ENCODE peak calls at places on chromosomes 7 and 10, in five cellular contexts. One of them, this sample, is unnamed.
A peak's percentile ranks its signal among the peaks of the same experiment; 100 is the strongest.

GRCh38 chr7:102431617-102432298 is 1.6 kb upstream of the ORAI2 start:
- DNase-seq in CD8-positive, alpha-beta T cell: peak; percentile 74
- DNase-seq in NCI-H2081: peak; percentile 33
- DNase-seq in NCI-H2171 treated with DMSO at 0.1 percent for 48 hours: peak; percentile 69
- DNase-seq in GM03348: no peak
- DNase-seq in this sample: peak; percentile 75

GRCh38 chr7:69981646-69982045 is 383.4 kb downstream of the AUTS2 start:
- DNase-seq in CD8-positive, alpha-beta T cell: no peak
- DNase-seq in NCI-H2081: no peak
- DNase-seq in NCI-H2171 treated with DMSO at 0.1 percent for 48 hours: no peak
- DNase-seq in GM03348: no peak
- DNase-seq in this sample: no peak

GRCh38 chr10:86671419-86671818 is 3.1 kb downstream of the LDB3 start:
- DNase-seq in CD8-positive, alpha-beta T cell: no peak
- DNase-seq in NCI-H2081: no peak
- DNase-seq in NCI-H2171 treated with DMSO at 0.1 percent for 48 hours: no peak
- DNase-seq in GM03348: no peak
- DNase-seq in this sample: no peak

GRCh38 chr7:34523233-34523918 is 134.6 kb upstream of the NPSR1 start:
- DNase-seq in CD8-positive, alpha-beta T cell: no peak
- DNase-seq in NCI-H2081: no peak
- DNase-seq in NCI-H2171 treated with DMSO at 0.1 percent for 48 hours: peak; percentile 22
- DNase-seq in GM03348: no peak
- DNase-seq in this sample: no peak

GRCh38 chr10:22170582-22170981 is 47.2 kb downstream of the EBLN1 start:
- DNase-seq in CD8-positive, alpha-beta T cell: no peak
- DNase-seq in NCI-H2081: no peak
- DNase-seq in NCI-H2171 treated with DMSO at 0.1 percent for 48 hours: no peak
- DNase-seq in GM03348: no peak
- DNase-seq in this sample: no peak

GRCh38 chr7:28960071-28960840 is 2.1 kb upstream of the TRIL start:
- DNase-seq in CD8-positive, alpha-beta T cell: no peak
- DNase-seq in NCI-H2081: no peak
- DNase-seq in NCI-H2171 treated with DMSO at 0.1 percent for 48 hours: no peak
- DNase-seq in GM03348: no peak
- DNase-seq in this sample: no peak

GRCh38 chr10:113742466-113742865 is 9.0 kb upstream of the PLEKHS1 start:
- DNase-seq in CD8-positive, alpha-beta T cell: no peak
- DNase-seq in NCI-H2081: no peak
- DNase-seq in NCI-H2171 treated with DMSO at 0.1 percent for 48 hours: no peak
- DNase-seq in GM03348: no peak
- DNase-seq in this sample: no peak

GRCh38 chr10:86289577-86289868 is 77.1 kb downstream of the GRID1 start:
- DNase-seq in CD8-positive, alpha-beta T cell: peak; percentile 32
- DNase-seq in NCI-H2081: no peak
- DNase-seq in NCI-H2171 treated with DMSO at 0.1 percent for 48 hours: no peak
- DNase-seq in GM03348: no peak
- DNase-seq in this sample: no peak

GRCh38 chr10:119095648-119096047 is 8.3 kb upstream of the DENND10 start:
- DNase-seq in CD8-positive, alpha-beta T cell: no peak
- DNase-seq in NCI-H2081: no peak
- DNase-seq in NCI-H2171 treated with DMSO at 0.1 percent for 48 hours: no peak
- DNase-seq in GM03348: no peak
- DNase-seq in this sample: peak; percentile 38

GRCh38 chr7:2241580-2242540 is at the start of the genes MRM2 and NUDT1:
- DNase-seq in CD8-positive, alpha-beta T cell: peak; percentile 81
- DNase-seq in NCI-H2081: peak; percentile 86
- DNase-seq in NCI-H2171 treated with DMSO at 0.1 percent for 48 hours: peak; percentile 61
- DNase-seq in GM03348: peak; percentile 94
- DNase-seq in this sample: peak; percentile 42

GRCh38 chr7:105857009-105857952 is 19.1 kb downstream of the ATXN7L1 start:
- DNase-seq in CD8-positive, alpha-beta T cell: peak; percentile 45
- DNase-seq in NCI-H2081: no peak
- DNase-seq in NCI-H2171 treated with DMSO at 0.1 percent for 48 hours: no peak
- DNase-seq in GM03348: no peak
- DNase-seq in this sample: peak; percentile 13

GRCh38 chr10:58511765-58512469 is 755 bp upstream of the BICC1 start:
- DNase-seq in CD8-positive, alpha-beta T cell: no peak
- DNase-seq in NCI-H2081: peak; percentile 10
- DNase-seq in NCI-H2171 treated with DMSO at 0.1 percent for 48 hours: no peak
- DNase-seq in GM03348: peak; percentile 29
- DNase-seq in this sample: no peak

GRCh38 chr10:124619195-124619594 is 125.0 kb downstream of the FAM53B start:
- DNase-seq in CD8-positive, alpha-beta T cell: no peak
- DNase-seq in NCI-H2081: no peak
- DNase-seq in NCI-H2171 treated with DMSO at 0.1 percent for 48 hours: peak; percentile 59
- DNase-seq in GM03348: no peak
- DNase-seq in this sample: peak; percentile 39

This sample was measured in CD4-positive, alpha-beta memory T cell.